ENCODE peak calls at places on chromosome 22, in four cellular contexts. T is sigmoid colon, H is upper lobe of left lung, Y is cardiac muscle cell. D is an unnamed sample.

GRCh38 chr22:47618180-47618579 is 855.7 kb downstream of the TBC1D22A start:
- DNase-seq in T (peak; percentile 52), Y (no peak), H (no peak), D (no peak)

GRCh38 chr22:29587938-29588699 is 7.2 kb upstream of the NIPSNAP1 start:
- DNase-seq in T (no peak), Y (no peak), H (no peak), D (peak; percentile 89)

GRCh38 chr22:27173530-27173929 is 516.1 kb downstream of the MIAT start:
- DNase-seq in H (no peak), Y (no peak), T (no peak), D (no peak)

GRCh38 chr22:34414467-34415440 is 494.5 kb upstream of the LARGE1 start:
- DNase-seq in H (peak; percentile 34), T (no peak), Y (peak; percentile 93), D (peak; percentile 14)

GRCh38 chr22:49094151-49094550 is 733.5 kb downstream of the BRD1 start:
- DNase-seq in Y (no peak), T (no peak), H (no peak), D (no peak)

GRCh38 chr22:45284705-45285305 is at the start of gene UPK3A:
- DNase-seq in Y (peak; percentile 88), H (peak; percentile 85), T (no peak), D (no peak)

GRCh38 chr22:50058338-50059184 is 463 bp upstream of the TTLL8 start:
- DNase-seq in H (no peak), Y (no peak), T (no peak), D (no peak)

GRCh38 chr22:26648011-26648497 is 9.3 kb upstream of the MIAT start:
- DNase-seq in Y (no peak), H (no peak), T (no peak), D (no peak)

GRCh38 chr22:45483918-45484499 is 18.7 kb upstream of the FBLN1 start:
- DNase-seq in T (no peak), Y (no peak), H (no peak), D (no peak)

GRCh38 chr22:23181763-23182288 is 1.5 kb downstream of the BCR start:
- DNase-seq in H (no peak), Y (no peak), T (no peak), D (no peak)
- H3K4me3 ChIP-seq in H (peak overlapping the region; percentile 76), Y (peak overlapping the region; percentile 76), T (peak overlapping the region; percentile 64), D (peak overlapping the region; percentile 77)

GRCh38 chr22:22408731-22409696 is 99.5 kb downstream of the ZNF280B start:
- DNase-seq in T (no peak), H (no peak), Y (no peak), D (peak; percentile 44)
- TF ChIP-seq CTCF in T (no peak), H (no peak), Y (peak; percentile 59), D (peak; percentile 60)

DNA sequence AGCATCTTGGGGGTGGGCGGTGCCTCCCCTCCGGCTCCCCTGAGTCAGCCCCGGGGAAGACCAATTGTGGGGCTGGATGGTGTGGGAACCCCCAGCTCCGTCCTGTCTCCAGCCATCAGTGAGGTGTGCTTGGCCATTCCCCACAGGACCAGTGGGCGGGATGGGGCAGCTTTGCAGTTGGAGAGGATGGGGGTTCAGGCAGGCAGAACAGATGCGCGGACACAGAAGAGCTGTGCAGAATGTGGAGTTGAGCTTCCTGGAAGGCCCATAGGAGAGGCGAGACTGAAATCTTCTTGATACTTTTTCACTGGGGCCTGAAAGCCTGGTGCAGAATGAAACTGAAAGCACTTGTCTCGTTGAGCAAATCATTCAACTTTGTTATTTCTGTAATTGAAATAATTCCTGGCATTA is 23.8 kb downstream of the PARVB start:
- DNase-seq in T (no peak), H (no peak), Y (no peak), D (no peak)
- H3K4me3 ChIP-seq in T (no peak overlapping the region), H (peak overlapping the region; percentile 22), Y (no peak overlapping the region), D (no peak overlapping the region)

GRCh38 chr22:39290724-39291161 is 28.7 kb downstream of the RPL3 start:
- DNase-seq in Y (peak; percentile 38), T (peak; percentile 84), H (peak; percentile 46), D (peak; percentile 87)

GRCh38 chr22:39290248-39290720 is 29.1 kb downstream of the RPL3 start:
- DNase-seq in T (no peak), Y (no peak), H (no peak), D (no peak)

GRCh38 chr22:39292002-39292401 is 27.4 kb downstream of the RPL3 start:
- DNase-seq in T (no peak), Y (no peak), H (no peak), D (no peak)

GRCh38 chr22:39292561-39293074 is 26.8 kb downstream of the RPL3 start:
- DNase-seq in H (peak; percentile 92), T (peak; percentile 93), Y (peak; percentile 56), D (peak; percentile 97)

DNA sequence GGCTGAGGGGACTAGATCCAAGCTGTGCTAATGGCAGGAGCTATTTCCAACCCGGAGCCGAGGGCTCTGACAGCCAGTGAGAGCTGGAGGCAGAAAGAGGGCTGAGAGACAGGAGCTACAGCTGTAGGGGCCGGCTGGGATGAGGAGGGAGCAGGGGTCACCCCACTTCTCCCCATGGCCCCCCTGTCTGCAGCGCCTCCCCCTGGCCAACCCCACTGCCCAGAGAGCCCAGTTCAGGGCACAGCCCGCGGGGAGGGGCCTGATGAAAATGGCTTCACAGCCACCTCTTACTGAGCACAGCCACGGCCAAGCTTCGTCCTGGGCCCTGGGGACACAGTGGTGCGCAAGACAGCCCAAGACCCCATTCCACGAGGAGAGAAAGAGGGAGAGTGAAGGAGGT is 27.9 kb downstream of the RPL3 start:
- DNase-seq in Y (no peak), H (no peak), T (no peak), D (no peak)
- TF ChIP-seq CTCF in Y (peak; percentile 15), H (no peak), T (no peak), D (peak; percentile 33)

GRCh38 chr22:37607010-37607911 is 1.4 kb upstream of the GGA1 start:
- DNase-seq in T (peak; percentile 90), H (peak; percentile 95), Y (peak; percentile 88), D (peak; percentile 72)
- H3K4me3 ChIP-seq in T (no peak overlapping the region), H (peak overlapping the region; percentile 97), Y (peak overlapping the region; percentile 55), D (peak overlapping the region; percentile 41)

GRCh38 chr22:37501176-37501609 is 15.0 kb upstream of the MFNG start:
- DNase-seq in H (peak; percentile 61), Y (no peak), T (no peak), D (peak; percentile 57)

GRCh38 chr22:37502342-37503182 is 16.4 kb upstream of the MFNG start:
- DNase-seq in T (no peak), Y (peak; percentile 38), H (peak; percentile 93), D (no peak)

GRCh38 chr22:37503183-37503683 is 16.0 kb downstream of the CARD10 start:
- DNase-seq in H (no peak), Y (no peak), T (no peak), D (no peak)

GRCh38 chr22:37500745-37501144 is 14.6 kb upstream of the MFNG start:
- DNase-seq in Y (no peak), H (no peak), T (no peak), D (no peak)

DNA sequence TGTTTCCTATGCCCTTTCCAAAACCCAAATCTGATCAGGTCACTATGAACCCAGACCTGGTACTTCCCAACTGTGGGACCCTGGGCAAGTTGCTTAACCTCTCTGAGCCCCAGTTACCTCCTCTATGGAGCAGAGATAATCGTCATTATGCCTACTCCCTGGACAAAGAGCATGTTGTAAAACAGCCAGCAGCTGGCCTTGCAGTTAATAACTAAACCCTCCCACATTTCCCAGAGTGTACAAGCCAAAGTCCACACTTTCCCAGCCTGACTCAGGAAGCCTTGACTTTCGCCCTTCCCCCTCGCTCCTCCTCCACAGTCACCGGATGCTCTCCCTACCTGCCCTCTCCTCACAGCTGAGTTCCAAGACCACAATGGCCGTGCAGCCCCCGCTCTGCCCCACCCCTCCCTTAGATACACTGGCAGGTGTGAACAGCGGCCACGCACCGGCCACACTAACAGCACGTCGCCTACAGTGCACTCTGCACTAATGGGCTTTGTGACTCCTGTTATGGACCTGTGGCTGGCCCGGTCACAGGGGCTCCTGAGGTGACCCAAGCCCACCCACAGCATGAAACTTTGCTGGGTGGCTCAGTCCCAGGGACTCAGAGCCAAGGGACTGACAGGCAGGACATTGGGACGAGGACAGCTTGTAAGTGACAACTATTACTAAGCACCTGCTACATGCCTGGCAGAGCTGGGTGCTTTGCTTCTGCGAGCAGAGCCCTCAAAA is 15.6 kb upstream of the MFNG start:
- DNase-seq in Y (no peak), T (no peak), H (peak; percentile 86), D (peak; percentile 87)
- TF ChIP-seq CTCF in Y (no peak), T (no peak), H (no peak), D (no peak)

GRCh38 chr22:35539910-35540599 is 576 bp upstream of the RASD2 start:
- DNase-seq in T (peak; percentile 81), H (peak; percentile 27), Y (peak; percentile 78), D (peak; percentile 35)
- H3K4me3 ChIP-seq in T (peak overlapping the region; percentile 62), H (peak overlapping the region; percentile 57), Y (peak overlapping the region; percentile 51), D (peak overlapping the region; percentile 54)

GRCh38 chr22:31995046-31995445 is 48.0 kb upstream of the SLC5A1 start:
- DNase-seq in T (no peak), H (no peak), Y (no peak), D (peak; percentile 24)
- TF ChIP-seq CTCF in T (no peak), H (no peak), Y (peak; percentile 13), D (peak; percentile 46)

GRCh38 chr22:31241200-31241599 is 29.1 kb downstream of the LIMK2 start:
- DNase-seq in T (no peak), Y (no peak), H (no peak), D (peak; percentile 65)

GRCh38 chr22:31244943-31245451 is 32.9 kb downstream of the LIMK2 start:
- DNase-seq in Y (no peak), H (no peak), T (no peak), D (no peak)

GRCh38 chr22:31244044-31244942 is 32.2 kb downstream of the LIMK2 start:
- DNase-seq in H (no peak), Y (peak; percentile 69), T (no peak), D (peak; percentile 93)

GRCh38 chr22:31241936-31242335 is 29.8 kb downstream of the LIMK2 start:
- DNase-seq in H (no peak), Y (no peak), T (no peak), D (peak; percentile 47)

DNA sequence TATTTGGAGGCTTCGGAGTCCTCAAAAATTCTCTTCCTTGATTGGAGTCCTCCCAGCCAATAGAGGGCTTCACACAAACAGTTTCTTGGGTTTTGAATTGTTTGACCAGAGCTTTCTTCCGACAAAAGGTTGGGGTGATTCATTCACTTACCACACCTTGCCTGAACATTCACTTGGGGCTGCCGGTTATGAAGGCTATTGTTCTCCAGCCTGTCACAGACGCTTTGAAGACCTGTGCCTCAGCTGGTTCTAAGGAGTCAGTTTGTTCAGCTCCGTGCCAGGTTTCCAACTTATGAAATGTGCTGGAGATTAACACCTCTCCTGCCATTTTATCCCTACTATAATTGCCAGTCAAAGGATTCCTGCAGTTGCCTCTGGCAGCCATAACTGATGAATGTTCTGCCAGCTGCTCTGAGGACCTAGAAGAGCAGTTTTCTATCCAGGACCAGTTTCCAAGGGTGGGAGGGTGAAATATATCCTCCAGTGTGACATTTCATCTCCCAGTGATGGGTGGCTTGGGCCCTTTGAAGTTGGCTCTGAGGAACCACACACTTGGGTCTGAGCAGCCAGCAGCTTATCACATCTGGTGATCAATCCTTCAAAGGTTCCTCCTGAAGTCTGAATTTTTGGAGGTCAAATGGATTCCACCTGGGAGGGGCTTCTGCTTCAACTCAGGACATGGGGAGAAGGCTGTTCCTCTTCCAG is 31.4 kb downstream of the LIMK2 start:
- DNase-seq in T (no peak), H (no peak), Y (no peak), D (no peak)
- H3K4me3 ChIP-seq in T (no peak overlapping the region), H (no peak overlapping the region), Y (no peak overlapping the region), D (no peak overlapping the region)